ENCODE peak calls at places on chromosomes 3 and 15, in seven cellular contexts. Y is kidney; Q is CD8-positive, alpha-beta T cell; P is fibroblast of the aortic adventitia; M is ovary; B is choroid plexus epithelial cell; H is BE2C. Z is an unnamed sample.

GRCh38 chr3:195823998-195824397 is 12.3 kb upstream of the MUC4 start:
- DNase-seq in Y (peak), Q (no peak), P (no peak), M (no peak), B (peak), H (no peak), Z (no peak)

GRCh38 chr15:61575597-61575996 is 346.5 kb upstream of the RORA start:
- DNase-seq in Y (no peak), Q (no peak), P (no peak), M (no peak), B (no peak), H (no peak), Z (no peak)

GRCh38 chr15:79981861-79982455 is 11.0 kb upstream of the BCL2A1 start:
- DNase-seq in Y (no peak), Q (no peak), P (no peak), M (no peak), B (no peak), H (no peak), Z (no peak)

GRCh38 chr3:15858547-15859506 is 61.0 kb upstream of the ANKRD28 start:
- DNase-seq in Y (peak), Q (peak), P (peak), M (peak), B (peak), H (peak), Z (peak)

GRCh38 chr15:37740623-37741141 is 193.8 kb upstream of the TMCO5A start:
- DNase-seq in Y (no peak), Q (no peak), P (no peak), M (no peak), B (no peak), H (no peak), Z (no peak)

GRCh38 chr3:125039041-125039896 is 16.5 kb downstream of the HEG1 start:
- DNase-seq in Y (no peak), Q (no peak), P (peak), M (no peak), B (no peak), H (no peak), Z (no peak)

GRCh38 chr3:17339233-17339632 is 403.2 kb downstream of the TBC1D5 start:
- DNase-seq in Y (no peak), Q (no peak), P (no peak), M (no peak), B (no peak), H (no peak), Z (no peak)

GRCh38 chr3:171277456-171278406 is 182.5 kb downstream of the TNIK start:
- DNase-seq in Y (no peak), Q (no peak), P (no peak), M (no peak), B (no peak), H (no peak), Z (no peak)

GRCh38 chr3:49057268-49057667 is 28.1 kb upstream of the IMPDH2 start:
- DNase-seq in Y (peak), Q (no peak), P (no peak), M (no peak), B (no peak), H (no peak), Z (no peak)

GRCh38 chr3:177676148-177676547 is 478.9 kb upstream of the TBL1XR1 start:
- DNase-seq in Y (no peak), Q (no peak), P (no peak), M (no peak), B (no peak), H (no peak), Z (no peak)

GRCh38 chr3:11154036-11154952 is at the start of gene HRH1:
- DNase-seq in Y (no peak), Q (no peak), P (peak), M (no peak), B (no peak), H (no peak), Z (no peak)

GRCh38 chr3:61417352-61417751 is 144.0 kb upstream of the PTPRG start:
- DNase-seq in Y (no peak), Q (no peak), P (peak), M (no peak), B (peak), H (no peak), Z (no peak)

GRCh38 chr3:116263842-116264545 is 181.3 kb downstream of the LSAMP start:
- DNase-seq in Y (no peak), Q (no peak), P (peak), M (no peak), B (peak), H (no peak), Z (no peak)

GRCh38 chr15:74775132-74775562 is 6.7 kb upstream of the CSK start:
- DNase-seq in Y (no peak), Q (no peak), P (no peak), M (no peak), B (no peak), H (no peak), Z (no peak)

GRCh38 chr15:92421980-92422379 is 28.3 kb downstream of the ST8SIA2 start:
- DNase-seq in Y (no peak), Q (no peak), P (no peak), M (no peak), B (peak), H (no peak), Z (no peak)

GRCh38 chr3:187773233-187773962 is 28.1 kb upstream of the BCL6 start:
- DNase-seq in Y (no peak), Q (no peak), P (no peak), M (no peak), B (no peak), H (no peak), Z (peak)

GRCh38 chr15:78414608-78415250 is 23.3 kb upstream of the IREB2 start:
- DNase-seq in Y (no peak), Q (no peak), P (no peak), M (no peak), B (no peak), H (no peak), Z (no peak)

GRCh38 chr15:76200641-76201105 is 110.6 kb downstream of the ETFA start:
- DNase-seq in Y (no peak), Q (no peak), P (no peak), M (no peak), B (no peak), H (no peak), Z (no peak)

GRCh38 chr3:66763294-66763693 is 234.8 kb upstream of the KBTBD8 start:
- DNase-seq in Y (no peak), Q (no peak), P (peak), M (no peak), B (peak), H (no peak), Z (no peak)

GRCh38 chr3:73635254-73635653 is 10.5 kb upstream of the PDZRN3 start:
- DNase-seq in Y (no peak), Q (no peak), P (no peak), M (no peak), B (no peak), H (no peak), Z (no peak)

GRCh38 chr3:15982667-15983145 is 184.9 kb upstream of the ANKRD28 start:
- DNase-seq in Y (no peak), Q (no peak), P (peak), M (no peak), B (peak), H (no peak), Z (no peak)

GRCh38 chr3:14946749-14947104 is 656 bp upstream of the NR2C2 start:
- DNase-seq in Y (no peak), Q (no peak), P (peak), M (no peak), B (no peak), H (no peak), Z (no peak)

GRCh38 chr15:89746386-89746974 is 4.6 kb downstream of the MESP1 start:
- DNase-seq in Y (no peak), Q (no peak), P (no peak), M (no peak), B (peak), H (peak), Z (no peak)

GRCh38 chr15:37135225-37135624 is 34.9 kb upstream of the MEIS2 start:
- DNase-seq in Y (no peak), Q (no peak), P (no peak), M (no peak), B (peak), H (peak), Z (no peak)

GRCh38 chr3:78634316-78634715 is 1133.5 kb downstream of the ROBO1 start:
- DNase-seq in Y (no peak), Q (no peak), P (no peak), M (no peak), B (peak), H (no peak), Z (no peak)

GRCh38 chr15:62648954-62649353 is 393.6 kb upstream of the TPM1 start:
- DNase-seq in Y (no peak), Q (no peak), P (peak), M (no peak), B (peak), H (no peak), Z (peak)

GRCh38 chr15:81776961-81777360 is 268.9 kb downstream of the MEX3B start:
- DNase-seq in Y (no peak), Q (no peak), P (no peak), M (no peak), B (no peak), H (no peak), Z (no peak)

GRCh38 chr3:52030725-52031330 is 25.5 kb downstream of the DUSP7 start:
- DNase-seq in Y (no peak), Q (no peak), P (no peak), M (no peak), B (no peak), H (peak), Z (no peak)

GRCh38 chr3:15102833-15103232 is 3.9 kb upstream of the RBSN start:
- DNase-seq in Y (no peak), Q (no peak), P (peak), M (no peak), B (no peak), H (no peak), Z (no peak)

GRCh38 chr3:45936261-45936660 is 7.0 kb upstream of the CXCR6 start:
- DNase-seq in Y (no peak), Q (no peak), P (no peak), M (no peak), B (no peak), H (no peak), Z (no peak)

GRCh38 chr3:52532517-52532837 is 1.2 kb downstream of the NT5DC2 start:
- DNase-seq in Y (peak), Q (peak), P (peak), M (peak), B (peak), H (peak), Z (peak)

GRCh38 chr15:67164401-67164791 is 90.1 kb downstream of the AAGAB start:
- DNase-seq in Y (peak), Q (no peak), P (peak), M (no peak), B (peak), H (no peak), Z (no peak)

DNA sequence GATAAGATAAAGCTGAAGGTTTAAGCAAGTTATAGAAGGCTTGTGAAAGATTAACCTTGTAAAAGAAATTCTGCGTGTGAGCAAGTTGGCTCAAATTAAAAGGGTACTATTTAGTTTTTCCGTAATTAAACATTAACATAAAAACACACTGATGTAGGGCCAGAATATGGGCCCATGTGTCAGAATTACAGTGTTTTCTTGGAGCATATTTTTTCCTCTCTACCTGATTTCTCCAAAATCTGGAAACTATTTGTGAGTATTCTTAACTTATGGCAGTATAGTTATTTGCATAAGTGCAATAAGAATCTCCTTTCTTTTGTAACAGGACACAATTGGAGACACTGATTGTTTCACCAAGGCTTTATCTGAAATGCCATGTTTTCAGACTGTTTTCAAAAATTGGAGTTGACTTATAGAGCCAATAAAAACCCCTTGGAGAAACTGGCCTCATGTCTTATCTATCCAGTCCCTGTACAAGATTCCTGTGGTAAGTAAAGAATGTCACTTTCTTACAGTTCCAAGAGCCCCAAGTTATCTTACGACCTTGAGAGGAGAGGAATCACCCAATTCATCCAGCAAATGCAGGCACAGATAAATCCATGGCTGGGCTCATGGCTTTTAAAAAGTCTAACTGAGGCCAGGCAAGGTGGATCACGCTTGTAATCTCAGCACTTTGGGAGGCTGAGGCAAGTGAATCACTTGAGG is 47.8 kb upstream of the P2RY1 start:
- DNase-seq in Y (no peak), Q (no peak), P (no peak), M (no peak), B (no peak), H (no peak), Z (no peak)
- H3K4me3 ChIP-seq in Y (no peak), Q (no peak), P (no peak), M (no peak), B (no peak), H (no peak), Z (no peak)

DNA sequence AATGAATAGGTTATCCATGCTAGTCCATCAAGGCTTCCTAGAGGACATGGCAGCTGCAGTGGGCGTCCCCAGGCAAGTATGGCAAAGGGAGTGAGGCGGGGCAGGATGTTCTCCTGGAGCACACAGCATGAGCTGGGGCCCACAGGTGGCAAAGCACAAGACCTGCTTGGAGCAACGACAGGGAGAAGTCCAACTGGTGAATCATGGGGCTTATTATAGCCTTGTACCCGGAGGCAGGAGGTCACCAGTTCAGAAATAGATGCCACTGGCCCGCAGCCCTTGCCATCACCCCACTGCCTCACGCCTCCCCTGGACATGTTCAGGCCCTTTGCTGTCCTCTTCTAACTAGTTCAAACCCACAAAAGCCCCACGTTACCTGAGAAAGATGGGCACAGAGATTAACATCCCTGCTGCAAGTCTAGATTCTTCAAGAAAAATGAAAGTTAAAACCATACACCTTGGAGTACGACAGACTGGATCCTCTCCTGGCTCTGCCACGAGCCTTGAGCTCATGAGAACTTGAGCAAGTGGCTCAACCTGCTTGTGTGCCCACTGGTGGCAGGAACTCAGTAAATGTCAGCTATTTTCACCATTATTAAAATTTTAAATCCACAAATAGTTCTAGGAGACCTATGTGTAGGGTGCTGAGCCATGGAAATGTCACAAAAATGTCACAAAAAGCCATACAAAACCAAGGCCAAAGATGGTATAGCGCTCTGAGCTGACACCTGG is 1.8 kb upstream of the SRGAP3 start:
- DNase-seq in Y (no peak), Q (no peak), P (no peak), M (no peak), B (peak), H (no peak), Z (no peak)
- TF ChIP-seq CTCF in Y (no peak), Q (no peak), P (no peak), M (no peak), B (no peak), H (no peak), Z (no peak)

GRCh38 chr3:112306825-112307224 is 12.8 kb upstream of the SLC9C1 start:
- DNase-seq in Y (peak), Q (no peak), P (no peak), M (no peak), B (no peak), H (no peak), Z (no peak)

GRCh38 chr3:112302881-112303761 is 9.1 kb upstream of the SLC9C1 start:
- DNase-seq in Y (no peak), Q (no peak), P (peak), M (no peak), B (peak), H (no peak), Z (no peak)

GRCh38 chr3:112302061-112302830 is 8.2 kb upstream of the SLC9C1 start:
- DNase-seq in Y (no peak), Q (no peak), P (peak), M (no peak), B (peak), H (peak), Z (no peak)

GRCh38 chr3:112303811-112304325 is 9.9 kb upstream of the SLC9C1 start:
- DNase-seq in Y (no peak), Q (peak), P (peak), M (peak), B (peak), H (no peak), Z (no peak)

GRCh38 chr3:112304611-112305010 is 10.6 kb upstream of the SLC9C1 start:
- DNase-seq in Y (no peak), Q (no peak), P (peak), M (no peak), B (peak), H (no peak), Z (no peak)
- H3K4me3 ChIP-seq in Y (peak), Q (no peak), P (no peak), M (no peak), B (peak), H (no peak), Z (no peak)

DNA sequence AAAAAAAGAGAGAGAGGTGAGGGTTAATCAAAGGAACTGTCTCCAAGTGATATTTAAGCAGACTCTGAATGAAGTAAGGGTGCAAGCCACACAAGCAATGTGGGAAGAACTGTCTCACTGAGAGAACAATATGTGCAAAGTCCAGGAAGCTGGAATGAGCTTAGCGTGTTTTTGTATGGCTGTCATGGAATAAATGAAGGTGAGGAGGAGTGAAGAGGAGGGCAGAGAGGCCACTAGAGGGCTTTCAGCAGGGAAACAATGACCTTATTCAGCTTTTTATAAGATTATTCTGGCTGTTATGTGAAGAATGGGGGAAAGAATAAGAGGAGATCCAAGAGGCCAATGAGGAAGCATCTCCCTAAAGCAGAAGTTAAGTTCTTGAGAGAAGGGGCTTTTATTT is 86.9 kb upstream of the COL8A1 start:
- DNase-seq in Y (no peak), Q (no peak), P (no peak), M (no peak), B (no peak), H (no peak), Z (no peak)
- TF ChIP-seq CTCF in Y (no peak), Q (no peak), P (peak), M (no peak), B (peak), H (peak), Z (no peak)